ENCODE peak calls at places on chromosomes 2 and 18, in five cellular contexts. One of them, this sample, is unnamed.

GRCh38 chr18:44732604-44733003 is 51.9 kb downstream of the SETBP1 start:
- DNase-seq in H54: no peak
- DNase-seq in activated CD4-positive, alpha-beta T cell treated with anti-CD3 and anti-CD28 coated beads, Interleukin-2, amount 10 ng/mL, durations not matched to agents 24 days and 14 days: no peak
- DNase-seq in ecto neural progenitor cell: no peak
- DNase-seq in stimulated activated CD4-positive, alpha-beta T cell treated with anti-CD3 and anti-CD28 coated beads, Interleukin-1b, Interleukin-23, amount 100 ng/mL, for 24 hours: no peak
- DNase-seq in this sample: peak

GRCh38 chr2:173441222-173441621 is 86.5 kb downstream of the CDCA7 start:
- DNase-seq in activated CD4-positive, alpha-beta T cell treated with anti-CD3 and anti-CD28 coated beads, Interleukin-2, amount 10 ng/mL, durations not matched to agents 24 days and 14 days: no peak
- DNase-seq in H54: no peak
- DNase-seq in stimulated activated CD4-positive, alpha-beta T cell treated with anti-CD3 and anti-CD28 coated beads, Interleukin-1b, Interleukin-23, amount 100 ng/mL, for 24 hours: no peak
- DNase-seq in ecto neural progenitor cell: no peak
- DNase-seq in this sample: peak

GRCh38 chr2:200288670-200289429 is 17.6 kb upstream of the SPATS2L start:
- DNase-seq in H54: no peak
- DNase-seq in activated CD4-positive, alpha-beta T cell treated with anti-CD3 and anti-CD28 coated beads, Interleukin-2, amount 10 ng/mL, durations not matched to agents 24 days and 14 days: no peak
- DNase-seq in ecto neural progenitor cell: no peak
- DNase-seq in stimulated activated CD4-positive, alpha-beta T cell treated with anti-CD3 and anti-CD28 coated beads, Interleukin-1b, Interleukin-23, amount 100 ng/mL, for 24 hours: no peak
- DNase-seq in this sample: no peak

GRCh38 chr2:70632388-70632787 is 78.8 kb upstream of the TGFA start:
- DNase-seq in ecto neural progenitor cell: no peak
- DNase-seq in H54: no peak
- DNase-seq in stimulated activated CD4-positive, alpha-beta T cell treated with anti-CD3 and anti-CD28 coated beads, Interleukin-1b, Interleukin-23, amount 100 ng/mL, for 24 hours: no peak
- DNase-seq in activated CD4-positive, alpha-beta T cell treated with anti-CD3 and anti-CD28 coated beads, Interleukin-2, amount 10 ng/mL, durations not matched to agents 24 days and 14 days: no peak
- DNase-seq in this sample: no peak

GRCh38 chr2:5696741-5697521 is 4.7 kb downstream of the SOX11 start:
- DNase-seq in activated CD4-positive, alpha-beta T cell treated with anti-CD3 and anti-CD28 coated beads, Interleukin-2, amount 10 ng/mL, durations not matched to agents 24 days and 14 days: no peak
- DNase-seq in ecto neural progenitor cell: peak
- DNase-seq in H54: no peak
- DNase-seq in stimulated activated CD4-positive, alpha-beta T cell treated with anti-CD3 and anti-CD28 coated beads, Interleukin-1b, Interleukin-23, amount 100 ng/mL, for 24 hours: no peak
- DNase-seq in this sample: peak

GRCh38 chr2:16507655-16508054 is 158.0 kb downstream of the CYRIA start:
- DNase-seq in activated CD4-positive, alpha-beta T cell treated with anti-CD3 and anti-CD28 coated beads, Interleukin-2, amount 10 ng/mL, durations not matched to agents 24 days and 14 days: no peak
- DNase-seq in stimulated activated CD4-positive, alpha-beta T cell treated with anti-CD3 and anti-CD28 coated beads, Interleukin-1b, Interleukin-23, amount 100 ng/mL, for 24 hours: no peak
- DNase-seq in H54: no peak
- DNase-seq in ecto neural progenitor cell: peak
- DNase-seq in this sample: no peak

GRCh38 chr2:3631161-3631850 is 26.7 kb upstream of the ALLC start:
- DNase-seq in activated CD4-positive, alpha-beta T cell treated with anti-CD3 and anti-CD28 coated beads, Interleukin-2, amount 10 ng/mL, durations not matched to agents 24 days and 14 days: no peak
- DNase-seq in ecto neural progenitor cell: no peak
- DNase-seq in H54: no peak
- DNase-seq in stimulated activated CD4-positive, alpha-beta T cell treated with anti-CD3 and anti-CD28 coated beads, Interleukin-1b, Interleukin-23, amount 100 ng/mL, for 24 hours: no peak
- DNase-seq in this sample: no peak

GRCh38 chr2:30709516-30709915 is 97.7 kb downstream of the CAPN13 start:
- DNase-seq in H54: no peak
- DNase-seq in activated CD4-positive, alpha-beta T cell treated with anti-CD3 and anti-CD28 coated beads, Interleukin-2, amount 10 ng/mL, durations not matched to agents 24 days and 14 days: no peak
- DNase-seq in stimulated activated CD4-positive, alpha-beta T cell treated with anti-CD3 and anti-CD28 coated beads, Interleukin-1b, Interleukin-23, amount 100 ng/mL, for 24 hours: no peak
- DNase-seq in ecto neural progenitor cell: peak
- DNase-seq in this sample: no peak

GRCh38 chr2:31255911-31256571 is 22.1 kb downstream of the EHD3 start:
- DNase-seq in H54: peak
- DNase-seq in ecto neural progenitor cell: no peak
- DNase-seq in activated CD4-positive, alpha-beta T cell treated with anti-CD3 and anti-CD28 coated beads, Interleukin-2, amount 10 ng/mL, durations not matched to agents 24 days and 14 days: no peak
- DNase-seq in stimulated activated CD4-positive, alpha-beta T cell treated with anti-CD3 and anti-CD28 coated beads, Interleukin-1b, Interleukin-23, amount 100 ng/mL, for 24 hours: no peak
- DNase-seq in this sample: no peak

GRCh38 chr2:8520791-8521344 is 161.0 kb upstream of the ID2 start:
- DNase-seq in activated CD4-positive, alpha-beta T cell treated with anti-CD3 and anti-CD28 coated beads, Interleukin-2, amount 10 ng/mL, durations not matched to agents 24 days and 14 days: no peak
- DNase-seq in stimulated activated CD4-positive, alpha-beta T cell treated with anti-CD3 and anti-CD28 coated beads, Interleukin-1b, Interleukin-23, amount 100 ng/mL, for 24 hours: no peak
- DNase-seq in H54: no peak
- DNase-seq in ecto neural progenitor cell: no peak
- DNase-seq in this sample: no peak

GRCh38 chr18:52499646-52500045 is 159.6 kb downstream of the DCC start:
- DNase-seq in stimulated activated CD4-positive, alpha-beta T cell treated with anti-CD3 and anti-CD28 coated beads, Interleukin-1b, Interleukin-23, amount 100 ng/mL, for 24 hours: no peak
- DNase-seq in ecto neural progenitor cell: no peak
- DNase-seq in activated CD4-positive, alpha-beta T cell treated with anti-CD3 and anti-CD28 coated beads, Interleukin-2, amount 10 ng/mL, durations not matched to agents 24 days and 14 days: no peak
- DNase-seq in H54: no peak
- DNase-seq in this sample: no peak

GRCh38 chr2:37786153-37786809 is 114.8 kb upstream of the CDC42EP3 start:
- DNase-seq in activated CD4-positive, alpha-beta T cell treated with anti-CD3 and anti-CD28 coated beads, Interleukin-2, amount 10 ng/mL, durations not matched to agents 24 days and 14 days: no peak
- DNase-seq in H54: no peak
- DNase-seq in stimulated activated CD4-positive, alpha-beta T cell treated with anti-CD3 and anti-CD28 coated beads, Interleukin-1b, Interleukin-23, amount 100 ng/mL, for 24 hours: no peak
- DNase-seq in ecto neural progenitor cell: no peak
- DNase-seq in this sample: peak

GRCh38 chr2:170408461-170409163 is 230.7 kb downstream of the MYO3B start:
- DNase-seq in activated CD4-positive, alpha-beta T cell treated with anti-CD3 and anti-CD28 coated beads, Interleukin-2, amount 10 ng/mL, durations not matched to agents 24 days and 14 days: no peak
- DNase-seq in H54: no peak
- DNase-seq in ecto neural progenitor cell: peak
- DNase-seq in stimulated activated CD4-positive, alpha-beta T cell treated with anti-CD3 and anti-CD28 coated beads, Interleukin-1b, Interleukin-23, amount 100 ng/mL, for 24 hours: no peak
- DNase-seq in this sample: no peak

GRCh38 chr18:43800584-43800983 is 523.3 kb upstream of the SYT4 start:
- DNase-seq in ecto neural progenitor cell: no peak
- DNase-seq in activated CD4-positive, alpha-beta T cell treated with anti-CD3 and anti-CD28 coated beads, Interleukin-2, amount 10 ng/mL, durations not matched to agents 24 days and 14 days: no peak
- DNase-seq in stimulated activated CD4-positive, alpha-beta T cell treated with anti-CD3 and anti-CD28 coated beads, Interleukin-1b, Interleukin-23, amount 100 ng/mL, for 24 hours: no peak
- DNase-seq in H54: no peak
- DNase-seq in this sample: no peak

GRCh38 chr18:35982404-35983114 is 10.1 kb downstream of the RMP24 start:
- DNase-seq in ecto neural progenitor cell: no peak
- DNase-seq in H54: no peak
- DNase-seq in activated CD4-positive, alpha-beta T cell treated with anti-CD3 and anti-CD28 coated beads, Interleukin-2, amount 10 ng/mL, durations not matched to agents 24 days and 14 days: no peak
- DNase-seq in stimulated activated CD4-positive, alpha-beta T cell treated with anti-CD3 and anti-CD28 coated beads, Interleukin-1b, Interleukin-23, amount 100 ng/mL, for 24 hours: no peak
- DNase-seq in this sample: no peak

GRCh38 chr2:29273704-29274611 is 158.7 kb downstream of the CLIP4 start:
- DNase-seq in stimulated activated CD4-positive, alpha-beta T cell treated with anti-CD3 and anti-CD28 coated beads, Interleukin-1b, Interleukin-23, amount 100 ng/mL, for 24 hours: no peak
- DNase-seq in H54: no peak
- DNase-seq in activated CD4-positive, alpha-beta T cell treated with anti-CD3 and anti-CD28 coated beads, Interleukin-2, amount 10 ng/mL, durations not matched to agents 24 days and 14 days: no peak
- DNase-seq in ecto neural progenitor cell: no peak
- DNase-seq in this sample: no peak

GRCh38 chr2:126513033-126513432 is 142.9 kb upstream of the GYPC start:
- DNase-seq in ecto neural progenitor cell: no peak
- DNase-seq in H54: no peak
- DNase-seq in stimulated activated CD4-positive, alpha-beta T cell treated with anti-CD3 and anti-CD28 coated beads, Interleukin-1b, Interleukin-23, amount 100 ng/mL, for 24 hours: no peak
- DNase-seq in activated CD4-positive, alpha-beta T cell treated with anti-CD3 and anti-CD28 coated beads, Interleukin-2, amount 10 ng/mL, durations not matched to agents 24 days and 14 days: no peak
- DNase-seq in this sample: no peak

GRCh38 chr18:56165601-56166355 is 472.6 kb downstream of the TXNL1 start:
- DNase-seq in activated CD4-positive, alpha-beta T cell treated with anti-CD3 and anti-CD28 coated beads, Interleukin-2, amount 10 ng/mL, durations not matched to agents 24 days and 14 days: no peak
- DNase-seq in ecto neural progenitor cell: no peak
- DNase-seq in H54: no peak
- DNase-seq in stimulated activated CD4-positive, alpha-beta T cell treated with anti-CD3 and anti-CD28 coated beads, Interleukin-1b, Interleukin-23, amount 100 ng/mL, for 24 hours: no peak
- DNase-seq in this sample: no peak

GRCh38 chr2:53028259-53028658 is 739.3 kb upstream of the CHAC2 start:
- DNase-seq in stimulated activated CD4-positive, alpha-beta T cell treated with anti-CD3 and anti-CD28 coated beads, Interleukin-1b, Interleukin-23, amount 100 ng/mL, for 24 hours: no peak
- DNase-seq in H54: no peak
- DNase-seq in activated CD4-positive, alpha-beta T cell treated with anti-CD3 and anti-CD28 coated beads, Interleukin-2, amount 10 ng/mL, durations not matched to agents 24 days and 14 days: no peak
- DNase-seq in ecto neural progenitor cell: no peak
- DNase-seq in this sample: peak